ENCODE peak calls at places on chromosomes 4 and X, in seven cellular contexts. H, P, K, I, S, Q and A are unnamed samples.

GRCh38 chr4:40621229-40621591 is 8.5 kb downstream of the RBM47 start:
- DNase-seq in I (no peak), K (no peak), P (no peak), H (no peak), S (no peak), Q (no peak), A (no peak)

GRCh38 chr4:10180927-10181744 is 64.5 kb upstream of the WDR1 start:
- DNase-seq in I (no peak), K (peak; percentile 42), P (peak; percentile 32), S (peak; percentile 79), H (no peak), Q (no peak), A (no peak)

GRCh38 chrX:47523297-47523696 is 37.7 kb upstream of the ARAF start:
- DNase-seq in K (peak; percentile 54), H (peak; percentile 75), S (peak; percentile 35), Q (peak; percentile 67), P (peak; percentile 61), I (peak; percentile 91), A (peak; percentile 66)

GRCh38 chr4:164621886-164622521 is 131.9 kb upstream of the SMIM31 start:
- DNase-seq in Q (no peak), H (no peak), P (peak; percentile 0), K (no peak), S (no peak), I (no peak), A (no peak)

GRCh38 chr4:19776021-19776459 is 475.7 kb upstream of the SLIT2 start:
- DNase-seq in P (peak; percentile 95), Q (peak; percentile 42), S (no peak), I (no peak), K (peak; percentile 97), H (no peak), A (no peak)

GRCh38 chr4:109434007-109434792 is 585 bp downstream of the SEC24B start:
- DNase-seq in H (peak; percentile 5), P (peak; percentile 29), K (no peak), Q (peak; percentile 32), I (no peak), S (no peak), A (no peak)

GRCh38 chr4:158033416-158033863 is 139.4 kb downstream of the GASK1B start:
- DNase-seq in K (peak; percentile 77), S (peak; percentile 80), P (peak; percentile 69), Q (peak; percentile 63), H (no peak), I (no peak), A (no peak)

GRCh38 chrX:16469870-16470269 is 180.1 kb upstream of the S100G start:
- DNase-seq in Q (no peak), K (no peak), S (no peak), H (no peak), P (no peak), I (peak; percentile 21), A (no peak)

GRCh38 chr4:112274959-112275358 is 10.7 kb downstream of the TIFA start:
- DNase-seq in I (no peak), K (no peak), P (no peak), S (no peak), H (no peak), Q (no peak), A (no peak)

GRCh38 chrX:54407266-54407665 is 32.9 kb upstream of the TSR2 start:
- DNase-seq in S (no peak), K (no peak), H (no peak), P (no peak), I (no peak), Q (no peak), A (no peak)

GRCh38 chr4:93791570-93792195 is 36.9 kb upstream of the ATOH1 start:
- DNase-seq in I (peak; percentile 52), H (no peak), K (peak; percentile 38), Q (peak; percentile 43), P (peak; percentile 49), S (peak; percentile 22), A (peak; percentile 47)

GRCh38 chr4:7315286-7315685 is 119.4 kb downstream of the PSAPL1 start:
- DNase-seq in P (no peak), H (no peak), K (no peak), Q (no peak), S (no peak), I (no peak), A (no peak)

GRCh38 chr4:137226900-137227299 is 305.4 kb downstream of the PCDH18 start:
- DNase-seq in H (no peak), S (no peak), Q (peak; percentile 20), P (peak; percentile 20), I (no peak), K (peak; percentile 23), A (no peak)

GRCh38 chr4:101777431-101777830 is 13.1 kb upstream of the BANK1 start:
- DNase-seq in P (no peak), I (no peak), S (no peak), K (no peak), Q (no peak), H (no peak), A (no peak)

GRCh38 chr4:37946503-37947179 is 13.6 kb upstream of the PTTG2 start:
- DNase-seq in S (peak; percentile 82), K (no peak), I (no peak), P (no peak), Q (no peak), H (no peak), A (no peak)

GRCh38 chrX:120736989-120737388 is 107.1 kb upstream of the C1GALT1C1 start:
- DNase-seq in I (no peak), Q (no peak), K (peak; percentile 48), P (peak; percentile 67), S (peak; percentile 32), H (no peak), A (no peak)

GRCh38 chrX:79281775-79282174 is 85.4 kb downstream of the ITM2A start:
- DNase-seq in H (no peak), I (no peak), P (no peak), K (no peak), Q (no peak), S (no peak), A (no peak)

GRCh38 chrX:100687128-100687527 is 43.1 kb downstream of the SRPX2 start:
- DNase-seq in S (no peak), P (no peak), Q (peak; percentile 17), K (no peak), H (no peak), I (no peak), A (no peak)

GRCh38 chr4:176708771-176709311 is 83.9 kb downstream of the VEGFC start:
- DNase-seq in I (no peak), K (no peak), H (no peak), S (no peak), Q (peak; percentile 45), P (peak; percentile 38), A (no peak)

GRCh38 chrX:86322913-86323312 is 174.7 kb downstream of the DACH2 start:
- DNase-seq in K (no peak), Q (no peak), P (no peak), S (no peak), I (no peak), H (no peak), A (no peak)

GRCh38 chrX:1925053-1925481 is 310.2 kb downstream of the ASMT start:
- DNase-seq in I (peak; percentile 65), Q (no peak), K (no peak), P (no peak), H (no peak), S (no peak), A (no peak)

GRCh38 chrX:23779025-23779424 is 3.9 kb upstream of the SAT1 start:
- DNase-seq in Q (peak; percentile 57), P (peak; percentile 58), I (no peak), K (peak; percentile 59), S (no peak), H (no peak), A (no peak)

GRCh38 chr4:3660086-3660927 is 105.9 kb upstream of the ADRA2C start:
- DNase-seq in K (no peak), I (peak; percentile 79), S (no peak), H (no peak), Q (no peak), P (no peak), A (peak; percentile 27)

GRCh38 chrX:10231461-10231860 is 74.7 kb downstream of the CLCN4 start:
- DNase-seq in S (no peak), K (no peak), P (no peak), I (no peak), H (no peak), Q (no peak), A (no peak)

GRCh38 chr4:185357220-185357619 is 38.5 kb downstream of the LRP2BP start:
- DNase-seq in P (peak; percentile 10), I (no peak), K (no peak), Q (no peak), H (no peak), S (no peak), A (no peak)